ENCODE peak calls at places on chromosomes 4 and X, in ten cellular contexts. One of them, this sample, is unnamed.

GRCh38 chr4:878796-879729 is 53.1 kb downstream of the GAK start:
- DNase-seq in IMR-90: no peak
- DNase-seq in mucosa of descending colon: no peak
- DNase-seq in osteocyte: no peak
- DNase-seq in omental fat pad: no peak
- DNase-seq in tibial nerve: no peak
- DNase-seq in GM13977: no peak
- DNase-seq in AG04450: no peak
- DNase-seq in left lung: no peak
- DNase-seq in HFFc6: no peak
- DNase-seq in this sample: no peak

GRCh38 chrX:57329008-57329407 is 42.5 kb downstream of the FAAH2 start:
- DNase-seq in GM13977: no peak
- DNase-seq in tibial nerve: no peak
- DNase-seq in HFFc6: no peak
- DNase-seq in mucosa of descending colon: no peak
- DNase-seq in IMR-90: no peak
- DNase-seq in osteocyte: no peak
- DNase-seq in omental fat pad: no peak
- DNase-seq in left lung: no peak
- DNase-seq in AG04450: no peak
- DNase-seq in this sample: no peak

GRCh38 chr4:25113915-25114904 is 46.0 kb downstream of the SEPSECS start:
- DNase-seq in IMR-90: peak
- DNase-seq in AG04450: peak
- DNase-seq in osteocyte: no peak
- DNase-seq in HFFc6: peak
- DNase-seq in omental fat pad: no peak
- DNase-seq in mucosa of descending colon: no peak
- DNase-seq in GM13977: no peak
- DNase-seq in tibial nerve: no peak
- DNase-seq in left lung: no peak
- DNase-seq in this sample: no peak

GRCh38 chr4:40842725-40843401 is 93.1 kb downstream of the NSUN7 start:
- DNase-seq in osteocyte: no peak
- DNase-seq in omental fat pad: no peak
- DNase-seq in HFFc6: no peak
- DNase-seq in left lung: no peak
- DNase-seq in AG04450: no peak
- DNase-seq in mucosa of descending colon: no peak
- DNase-seq in GM13977: no peak
- DNase-seq in tibial nerve: no peak
- DNase-seq in IMR-90: peak
- DNase-seq in this sample: no peak

GRCh38 chr4:73451978-73452747 is 16.1 kb downstream of the AFP start:
- DNase-seq in tibial nerve: no peak
- DNase-seq in omental fat pad: no peak
- DNase-seq in IMR-90: no peak
- DNase-seq in AG04450: no peak
- DNase-seq in GM13977: no peak
- DNase-seq in osteocyte: no peak
- DNase-seq in left lung: no peak
- DNase-seq in HFFc6: no peak
- DNase-seq in mucosa of descending colon: no peak
- DNase-seq in this sample: no peak

GRCh38 chr4:165974647-165975335 is 101.8 kb downstream of the TLL1 start:
- DNase-seq in osteocyte: no peak
- DNase-seq in HFFc6: no peak
- DNase-seq in GM13977: no peak
- DNase-seq in AG04450: no peak
- DNase-seq in omental fat pad: no peak
- DNase-seq in tibial nerve: no peak
- DNase-seq in IMR-90: no peak
- DNase-seq in left lung: no peak
- DNase-seq in mucosa of descending colon: no peak
- DNase-seq in this sample: no peak

GRCh38 chr4:34157546-34157945 is 2086.8 kb downstream of the ARAP2 start:
- DNase-seq in AG04450: no peak
- DNase-seq in IMR-90: peak
- DNase-seq in omental fat pad: no peak
- DNase-seq in GM13977: no peak
- DNase-seq in HFFc6: no peak
- DNase-seq in tibial nerve: no peak
- DNase-seq in osteocyte: no peak
- DNase-seq in mucosa of descending colon: no peak
- DNase-seq in left lung: no peak
- DNase-seq in this sample: no peak

GRCh38 chr4:168384437-168385141 is 66.0 kb upstream of the DDX60 start:
- DNase-seq in left lung: no peak
- DNase-seq in tibial nerve: no peak
- DNase-seq in GM13977: no peak
- DNase-seq in IMR-90: peak
- DNase-seq in AG04450: no peak
- DNase-seq in mucosa of descending colon: no peak
- DNase-seq in omental fat pad: no peak
- DNase-seq in HFFc6: peak
- DNase-seq in osteocyte: no peak
- DNase-seq in this sample: no peak

GRCh38 chr4:104500452-104500851 is 5.8 kb upstream of the CXXC4 start:
- DNase-seq in GM13977: no peak
- DNase-seq in omental fat pad: no peak
- DNase-seq in AG04450: no peak
- DNase-seq in IMR-90: no peak
- DNase-seq in HFFc6: no peak
- DNase-seq in mucosa of descending colon: no peak
- DNase-seq in left lung: no peak
- DNase-seq in osteocyte: no peak
- DNase-seq in tibial nerve: no peak
- DNase-seq in this sample: no peak

GRCh38 chr4:167177925-167178324 is 56.4 kb downstream of the SPOCK3 start:
- DNase-seq in GM13977: no peak
- DNase-seq in omental fat pad: no peak
- DNase-seq in tibial nerve: no peak
- DNase-seq in IMR-90: no peak
- DNase-seq in HFFc6: no peak
- DNase-seq in AG04450: no peak
- DNase-seq in osteocyte: no peak
- DNase-seq in left lung: no peak
- DNase-seq in mucosa of descending colon: no peak
- DNase-seq in this sample: no peak

GRCh38 chr4:186695392-186695791 is 28.3 kb downstream of the FAT1 start:
- DNase-seq in osteocyte: no peak
- DNase-seq in GM13977: no peak
- DNase-seq in IMR-90: no peak
- DNase-seq in AG04450: no peak
- DNase-seq in omental fat pad: no peak
- DNase-seq in tibial nerve: no peak
- DNase-seq in mucosa of descending colon: no peak
- DNase-seq in left lung: no peak
- DNase-seq in HFFc6: no peak
- DNase-seq in this sample: no peak

GRCh38 chrX:146435472-146435871 is 374.1 kb upstream of the CXorf51B start:
- DNase-seq in osteocyte: no peak
- DNase-seq in IMR-90: no peak
- DNase-seq in HFFc6: no peak
- DNase-seq in tibial nerve: no peak
- DNase-seq in GM13977: no peak
- DNase-seq in left lung: no peak
- DNase-seq in omental fat pad: no peak
- DNase-seq in AG04450: no peak
- DNase-seq in mucosa of descending colon: no peak
- DNase-seq in this sample: no peak

GRCh38 chr4:3676907-3677495 is 89.2 kb upstream of the ADRA2C start:
- DNase-seq in HFFc6: no peak
- DNase-seq in GM13977: no peak
- DNase-seq in omental fat pad: no peak
- DNase-seq in AG04450: no peak
- DNase-seq in tibial nerve: no peak
- DNase-seq in osteocyte: no peak
- DNase-seq in mucosa of descending colon: peak
- DNase-seq in left lung: peak
- DNase-seq in IMR-90: no peak
- DNase-seq in this sample: no peak

GRCh38 chrX:2231570-2232192 is 269.1 kb downstream of the DHRSX start:
- DNase-seq in GM13977: no peak
- DNase-seq in IMR-90: no peak
- DNase-seq in left lung: no peak
- DNase-seq in tibial nerve: no peak
- DNase-seq in AG04450: no peak
- DNase-seq in omental fat pad: no peak
- DNase-seq in osteocyte: no peak
- DNase-seq in mucosa of descending colon: no peak
- DNase-seq in HFFc6: no peak
- DNase-seq in this sample: no peak

DNA sequence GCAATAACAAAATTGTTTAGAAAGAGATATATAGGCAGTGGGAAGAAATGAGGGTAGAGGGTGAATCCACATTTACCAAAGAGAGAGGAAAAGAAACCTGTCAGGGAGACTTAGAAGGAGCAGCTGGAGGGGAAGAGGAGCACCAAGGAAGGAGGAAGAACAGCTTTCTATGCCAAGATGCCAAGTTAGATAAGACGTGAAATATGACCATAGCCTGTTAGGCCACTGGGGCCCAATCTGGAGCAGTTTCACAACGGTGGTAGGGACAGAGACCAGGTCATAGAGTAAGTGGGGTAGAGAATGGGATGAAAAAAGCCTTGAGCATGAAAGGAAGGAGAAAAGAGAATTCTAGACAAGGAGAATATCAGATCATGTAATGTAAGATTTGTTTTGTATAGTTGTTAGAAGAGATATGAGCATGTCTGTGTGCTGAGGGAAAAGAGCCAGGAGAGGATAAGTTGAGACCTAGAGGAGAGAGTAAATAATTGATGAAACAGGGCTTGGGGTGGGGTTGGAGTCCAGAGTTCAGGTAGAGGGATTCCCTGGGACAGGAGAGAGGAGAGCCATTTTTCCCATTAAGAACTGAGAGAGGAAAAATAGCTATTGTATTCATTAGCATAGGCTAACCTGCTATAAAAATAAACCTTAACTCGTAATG is 4.4 kb upstream of the SOWAHB start:
- DNase-seq in osteocyte: no peak
- DNase-seq in omental fat pad: no peak
- DNase-seq in HFFc6: no peak
- DNase-seq in left lung: no peak
- DNase-seq in mucosa of descending colon: no peak
- DNase-seq in AG04450: no peak
- DNase-seq in IMR-90: no peak
- DNase-seq in tibial nerve: no peak
- DNase-seq in GM13977: no peak
- DNase-seq in this sample: no peak
- TF ChIP-seq CTCF in osteocyte: no peak
- TF ChIP-seq CTCF in omental fat pad: no peak
- TF ChIP-seq CTCF in HFFc6: no peak
- TF ChIP-seq CTCF in left lung: no peak
- TF ChIP-seq CTCF in mucosa of descending colon: no peak
- TF ChIP-seq CTCF in AG04450: no peak
- TF ChIP-seq CTCF in IMR-90: no peak
- TF ChIP-seq CTCF in tibial nerve: no peak
- TF ChIP-seq CTCF in GM13977: no peak
- TF ChIP-seq CTCF in this sample: no peak

GRCh38 chr4:111718763-111719537 is 426.3 kb upstream of the FAM241A start:
- DNase-seq in osteocyte: no peak
- DNase-seq in left lung: no peak
- DNase-seq in omental fat pad: no peak
- DNase-seq in HFFc6: no peak
- DNase-seq in mucosa of descending colon: no peak
- DNase-seq in IMR-90: no peak
- DNase-seq in GM13977: no peak
- DNase-seq in AG04450: no peak
- DNase-seq in tibial nerve: no peak
- DNase-seq in this sample: no peak
- TF ChIP-seq CTCF in osteocyte: no peak
- TF ChIP-seq CTCF in left lung: no peak
- TF ChIP-seq CTCF in omental fat pad: no peak
- TF ChIP-seq CTCF in HFFc6: no peak
- TF ChIP-seq CTCF in mucosa of descending colon: no peak
- TF ChIP-seq CTCF in IMR-90: no peak
- TF ChIP-seq CTCF in GM13977: no peak
- TF ChIP-seq CTCF in AG04450: no peak
- TF ChIP-seq CTCF in tibial nerve: no peak
- TF ChIP-seq CTCF in this sample: no peak

GRCh38 chr4:10612476-10612875 is 72.1 kb downstream of the CLNK start:
- DNase-seq in left lung: no peak
- DNase-seq in osteocyte: no peak
- DNase-seq in omental fat pad: no peak
- DNase-seq in IMR-90: no peak
- DNase-seq in GM13977: no peak
- DNase-seq in mucosa of descending colon: no peak
- DNase-seq in HFFc6: no peak
- DNase-seq in tibial nerve: no peak
- DNase-seq in AG04450: no peak
- DNase-seq in this sample: no peak
- TF ChIP-seq CTCF in left lung: no peak
- TF ChIP-seq CTCF in osteocyte: no peak
- TF ChIP-seq CTCF in omental fat pad: no peak
- TF ChIP-seq CTCF in IMR-90: no peak
- TF ChIP-seq CTCF in GM13977: no peak
- TF ChIP-seq CTCF in mucosa of descending colon: no peak
- TF ChIP-seq CTCF in HFFc6: no peak
- TF ChIP-seq CTCF in tibial nerve: no peak
- TF ChIP-seq CTCF in AG04450: no peak
- TF ChIP-seq CTCF in this sample: no peak

GRCh38 chrX:16433021-16433420 is 216.9 kb upstream of the S100G start:
- DNase-seq in AG04450: no peak
- DNase-seq in HFFc6: no peak
- DNase-seq in IMR-90: no peak
- DNase-seq in tibial nerve: no peak
- DNase-seq in GM13977: no peak
- DNase-seq in left lung: no peak
- DNase-seq in osteocyte: no peak
- DNase-seq in mucosa of descending colon: no peak
- DNase-seq in omental fat pad: no peak
- DNase-seq in this sample: no peak

GRCh38 chrX:16435399-16435986 is 214.5 kb upstream of the S100G start:
- DNase-seq in AG04450: no peak
- DNase-seq in mucosa of descending colon: no peak
- DNase-seq in osteocyte: no peak
- DNase-seq in left lung: no peak
- DNase-seq in omental fat pad: no peak
- DNase-seq in tibial nerve: no peak
- DNase-seq in HFFc6: no peak
- DNase-seq in GM13977: no peak
- DNase-seq in IMR-90: no peak
- DNase-seq in this sample: no peak

GRCh38 chrX:16427668-16428067 is 222.3 kb upstream of the S100G start:
- DNase-seq in IMR-90: no peak
- DNase-seq in AG04450: no peak
- DNase-seq in HFFc6: no peak
- DNase-seq in GM13977: no peak
- DNase-seq in left lung: no peak
- DNase-seq in tibial nerve: no peak
- DNase-seq in osteocyte: no peak
- DNase-seq in omental fat pad: no peak
- DNase-seq in mucosa of descending colon: no peak
- DNase-seq in this sample: no peak

GRCh38 chrX:16429391-16429790 is 220.6 kb upstream of the S100G start:
- DNase-seq in left lung: no peak
- DNase-seq in mucosa of descending colon: no peak
- DNase-seq in osteocyte: no peak
- DNase-seq in GM13977: no peak
- DNase-seq in AG04450: no peak
- DNase-seq in omental fat pad: no peak
- DNase-seq in tibial nerve: no peak
- DNase-seq in HFFc6: peak
- DNase-seq in IMR-90: peak
- DNase-seq in this sample: no peak

GRCh38 chrX:16431266-16431665 is 218.7 kb upstream of the S100G start:
- DNase-seq in tibial nerve: no peak
- DNase-seq in osteocyte: no peak
- DNase-seq in omental fat pad: no peak
- DNase-seq in HFFc6: no peak
- DNase-seq in left lung: no peak
- DNase-seq in mucosa of descending colon: no peak
- DNase-seq in IMR-90: no peak
- DNase-seq in GM13977: no peak
- DNase-seq in AG04450: no peak
- DNase-seq in this sample: no peak
- TF ChIP-seq CTCF in tibial nerve: no peak
- TF ChIP-seq CTCF in osteocyte: no peak
- TF ChIP-seq CTCF in omental fat pad: no peak
- TF ChIP-seq CTCF in HFFc6: no peak
- TF ChIP-seq CTCF in left lung: no peak
- TF ChIP-seq CTCF in mucosa of descending colon: no peak
- TF ChIP-seq CTCF in IMR-90: no peak
- TF ChIP-seq CTCF in GM13977: no peak
- TF ChIP-seq CTCF in AG04450: no peak
- TF ChIP-seq CTCF in this sample: no peak

This sample was measured in GM10248.